ENCODE peak calls at places on chromosome 13, in nine cellular contexts. F is GM13976; I is effector memory CD8-positive, alpha-beta T cell; E is activated T-helper 1 cell treated with anti-CD3 and anti-CD28 coated beads, Interleukin-2, amount 50 U/mL, for 16 hours; D is testis; H is CD8-positive, alpha-beta T cell; M is AG09319; Z is foreskin fibroblast; Q is ovary. P is an unnamed sample.

GRCh38 chr13:24251525-24251924 is 57.9 kb upstream of the C1QTNF9 start:
- DNase-seq in Q (no peak), I (peak; percentile 83), M (no peak), D (no peak), Z (no peak), F (no peak), E (peak; percentile 77), H (peak; percentile 76), P (no peak)

GRCh38 chr13:44422755-44423643 is 49.4 kb downstream of the SERP2 start:
- DNase-seq in Z (no peak), F (no peak), H (no peak), D (no peak), Q (peak; percentile 60), I (no peak), M (no peak), E (no peak), P (no peak)

GRCh38 chr13:25727250-25727649 is 324.6 kb downstream of the SHISA2 start:
- DNase-seq in Z (no peak), D (no peak), E (no peak), F (no peak), H (no peak), I (no peak), Q (no peak), M (no peak), P (no peak)

GRCh38 chr13:108895220-108895704 is 265.9 kb downstream of the MYO16 start:
- DNase-seq in E (no peak), M (no peak), Z (peak; percentile 28), D (no peak), Q (no peak), I (no peak), F (no peak), H (no peak), P (no peak)

GRCh38 chr13:29591310-29591709 is 4.2 kb downstream of the SLC7A1 start:
- DNase-seq in Z (peak; percentile 61), D (no peak), H (no peak), I (no peak), E (no peak), M (no peak), F (no peak), Q (no peak), P (no peak)

GRCh38 chr13:110964229-110965037 is 49.6 kb upstream of the ANKRD10 start:
- DNase-seq in I (no peak), D (no peak), E (no peak), Z (no peak), F (no peak), H (no peak), M (no peak), Q (no peak), P (no peak)

GRCh38 chr13:44278164-44278563 is 95.5 kb upstream of the SERP2 start:
- DNase-seq in D (no peak), I (no peak), Q (no peak), H (no peak), F (no peak), E (no peak), Z (no peak), M (no peak), P (no peak)

GRCh38 chr13:29162638-29163037 is 342.5 kb downstream of the MTUS2 start:
- DNase-seq in E (no peak), D (no peak), I (no peak), Z (peak; percentile 9), F (no peak), M (no peak), H (no peak), Q (no peak), P (no peak)

GRCh38 chr13:20702945-20703784 is at the start of gene IL17D:
- DNase-seq in F (peak; percentile 78), I (peak; percentile 26), H (peak; percentile 3), D (no peak), E (no peak), M (no peak), Z (no peak), Q (peak; percentile 61), P (no peak)

GRCh38 chr13:29170451-29171082 is 350.4 kb downstream of the MTUS2 start:
- DNase-seq in E (no peak), H (no peak), D (no peak), M (no peak), I (no peak), Q (no peak), F (no peak), Z (no peak), P (no peak)

GRCh38 chr13:30033681-30034447 is 183.4 kb upstream of the UBL3 start:
- DNase-seq in E (no peak), F (no peak), Z (peak; percentile 85), I (no peak), H (no peak), Q (no peak), D (no peak), M (peak; percentile 73), P (peak; percentile 46)

GRCh38 chr13:75236774-75237173 is 245.2 kb downstream of the TBC1D4 start:
- DNase-seq in Z (no peak), I (no peak), D (no peak), F (no peak), H (no peak), M (no peak), E (no peak), Q (no peak), P (no peak)

GRCh38 chr13:29594310-29594709 is 1.2 kb downstream of the SLC7A1 start:
- DNase-seq in H (no peak), F (peak; percentile 67), I (peak; percentile 22), D (peak; percentile 49), E (peak; percentile 15), M (no peak), Z (peak; percentile 80), Q (no peak), P (peak; percentile 65)

GRCh38 chr13:29702912-29703351 is 107.4 kb upstream of the SLC7A1 start:
- DNase-seq in F (no peak), D (no peak), I (no peak), E (no peak), M (peak; percentile 78), Q (no peak), Z (peak; percentile 91), H (no peak), P (peak; percentile 83)

GRCh38 chr13:28394422-28394821 is 100.5 kb downstream of the FLT1 start:
- DNase-seq in E (no peak), M (no peak), H (no peak), Q (no peak), I (no peak), F (no peak), D (no peak), Z (peak; percentile 77), P (no peak)

GRCh38 chr13:40190656-40191100 is 475.8 kb downstream of the FOXO1 start:
- DNase-seq in H (peak; percentile 57), E (peak; percentile 36), M (no peak), Z (peak; percentile 72), Q (peak; percentile 54), D (peak; percentile 45), F (no peak), I (peak; percentile 56), P (peak; percentile 21)

GRCh38 chr13:109917422-109917821 is 131.0 kb upstream of the IRS2 start:
- DNase-seq in M (no peak), I (no peak), E (no peak), F (no peak), Z (no peak), Q (no peak), D (no peak), H (no peak), P (no peak)

GRCh38 chr13:111666377-111666776 is 345.9 kb downstream of the TEX29 start:
- DNase-seq in Z (no peak), M (no peak), Q (no peak), I (no peak), F (no peak), H (no peak), D (no peak), E (no peak), P (no peak)

GRCh38 chr13:41916173-41916954 is 44.5 kb downstream of the VWA8 start:
- DNase-seq in Z (peak; percentile 71), D (no peak), Q (no peak), E (no peak), M (peak; percentile 28), F (peak; percentile 70), H (no peak), I (no peak), P (peak; percentile 73)

GRCh38 chr13:111407381-111408131 is 87.1 kb downstream of the TEX29 start:
- DNase-seq in Q (no peak), E (no peak), M (no peak), I (no peak), D (no peak), H (no peak), Z (no peak), F (no peak), P (no peak)

GRCh38 chr13:49560270-49561063 is 24.9 kb downstream of the RCBTB1 start:
- DNase-seq in Z (no peak), I (no peak), E (no peak), M (peak; percentile 24), Q (peak; percentile 51), H (peak; percentile 4), D (peak; percentile 23), F (no peak), P (peak; percentile 65)

GRCh38 chr13:65595881-65596280 is 1634.3 kb downstream of the PCDH9 start:
- DNase-seq in M (no peak), Z (no peak), H (no peak), I (no peak), Q (no peak), E (no peak), F (no peak), D (no peak), P (no peak)

GRCh38 chr13:91126806-91127205 is 220.7 kb upstream of the MIR17HG start:
- DNase-seq in E (no peak), D (no peak), F (no peak), Q (no peak), M (no peak), I (no peak), H (no peak), Z (no peak), P (no peak)

GRCh38 chr13:39603424-39603947 is 493 bp upstream of the LHFPL6 start:
- DNase-seq in E (no peak), M (no peak), Q (peak; percentile 40), H (no peak), Z (peak; percentile 24), D (peak; percentile 63), F (no peak), I (no peak), P (no peak)

GRCh38 chr13:80877944-80878241 is 537.0 kb upstream of the SPRY2 start:
- DNase-seq in Z (no peak), M (no peak), F (no peak), E (no peak), I (no peak), Q (no peak), D (no peak), H (no peak), P (no peak)

GRCh38 chr13:79060216-79060615 is 345.8 kb downstream of the RBM26 start:
- DNase-seq in D (no peak), H (no peak), M (no peak), I (no peak), Z (no peak), Q (no peak), E (no peak), F (no peak), P (no peak)

GRCh38 chr13:88764103-88764502 is 1092.9 kb downstream of the SLITRK5 start:
- DNase-seq in I (no peak), D (no peak), Z (no peak), H (no peak), E (no peak), M (no peak), Q (no peak), F (no peak), P (no peak)

GRCh38 chr13:106212436-106213010 is 322.9 kb downstream of the EFNB2 start:
- DNase-seq in Q (no peak), Z (no peak), I (no peak), M (peak; percentile 1), F (no peak), D (no peak), H (no peak), E (no peak), P (no peak)

GRCh38 chr13:56561327-56561726 is 579.4 kb upstream of the PRR20A start:
- DNase-seq in F (no peak), M (no peak), I (no peak), D (no peak), Z (no peak), Q (no peak), H (no peak), E (no peak), P (no peak)

GRCh38 chr13:35630551-35631275 is 154.2 kb upstream of the MAB21L1 start:
- DNase-seq in Q (no peak), Z (peak; percentile 50), D (peak; percentile 47), F (peak; percentile 20), H (no peak), I (no peak), M (peak; percentile 40), E (no peak), P (no peak)

GRCh38 chr13:60448907-60449510 is 52.0 kb downstream of the TDRD3 start:
- DNase-seq in M (peak; percentile 3), F (peak; percentile 11), I (no peak), H (no peak), E (no peak), Z (peak; percentile 12), Q (no peak), D (peak; percentile 16), P (no peak)

P was measured in brain pericyte.